ENCODE peak calls at places on chromosomes 3 and 15, in nine cellular contexts. C is stimulated activated naive B cell treated with anti-CD40 and anti-IgM and Interleukin-4, amounts not matched to agents 10 μg/mL and 1 μg/mL and 100 μg/mL, for 72 hours; D is psoas muscle; O is T-helper 2 cell; Y is NCI-H2029; B is fibroblast of the conjunctiva; E is activated T-cell treated with anti-CD3 and anti-CD28 coated beads for 24 hours; L is T-helper 9 cell; F is ELR. P is an unnamed sample.

GRCh38 chr3:64437126-64437525 is 211.9 kb upstream of the PRICKLE2 start:
- DNase-seq in L (no peak), Y (no peak), C (no peak), O (no peak), F (no peak), D (no peak), B (no peak), E (no peak), P (no peak)

GRCh38 chr3:11989383-11990050 is 14.7 kb upstream of the SYN2 start:
- DNase-seq in D (no peak), C (no peak), B (no peak), E (no peak), L (no peak), F (peak), O (no peak), Y (no peak), P (no peak)

GRCh38 chr3:179852117-179852886 is 184.4 kb downstream of the PEX5L start:
- DNase-seq in C (peak), Y (no peak), F (peak), L (no peak), B (no peak), D (no peak), E (no peak), O (no peak), P (no peak)

GRCh38 chr3:97872209-97873042 is 50.6 kb downstream of the CRYBG3 start:
- DNase-seq in B (peak), F (peak), O (no peak), Y (no peak), E (peak), L (no peak), D (no peak), C (no peak), P (peak)

GRCh38 chr3:66441124-66441523 is 59.7 kb downstream of the LRIG1 start:
- DNase-seq in C (no peak), O (no peak), B (no peak), D (no peak), L (no peak), F (peak), E (no peak), Y (no peak), P (no peak)

GRCh38 chr3:43885908-43886618 is 195.3 kb downstream of the ABHD5 start:
- DNase-seq in D (no peak), L (no peak), O (no peak), E (no peak), Y (no peak), F (no peak), B (no peak), C (no peak), P (no peak)

GRCh38 chr15:30065025-30065801 is 17.5 kb upstream of the GOLGA8J start:
- DNase-seq in B (peak), O (no peak), E (no peak), D (no peak), C (no peak), L (no peak), Y (peak), F (peak), P (no peak)

GRCh38 chr15:57334257-57334656 is 42.0 kb upstream of the CGNL1 start:
- DNase-seq in C (no peak), D (no peak), B (no peak), O (no peak), Y (no peak), F (peak), E (no peak), L (no peak), P (peak)

GRCh38 chr3:105938101-105938500 is 69.3 kb upstream of the CBLB start:
- DNase-seq in C (no peak), L (no peak), O (no peak), Y (no peak), E (no peak), F (peak), D (no peak), B (peak), P (no peak)

GRCh38 chr15:65329991-65330735 is 25.7 kb downstream of the RNU5B-1 start:
- DNase-seq in L (no peak), C (no peak), D (peak), F (no peak), B (no peak), Y (no peak), O (no peak), E (no peak), P (no peak)

GRCh38 chr3:178263236-178263916 is 272.9 kb upstream of the KCNMB2 start:
- DNase-seq in L (no peak), E (no peak), Y (no peak), B (no peak), C (no peak), D (no peak), F (no peak), O (no peak), P (no peak)

GRCh38 chr3:19264424-19264823 is 116.1 kb downstream of the KCNH8 start:
- DNase-seq in D (no peak), Y (no peak), F (no peak), O (no peak), L (no peak), C (no peak), E (no peak), B (no peak), P (no peak)

GRCh38 chr3:61649381-61650170 is 88.2 kb downstream of the PTPRG start:
- DNase-seq in F (no peak), E (no peak), D (no peak), Y (no peak), B (no peak), L (no peak), O (no peak), C (no peak), P (no peak)

GRCh38 chr15:87849181-87849580 is 407.4 kb downstream of the NTRK3 start:
- DNase-seq in D (no peak), E (no peak), F (no peak), O (no peak), Y (no peak), C (no peak), B (no peak), L (no peak), P (no peak)

GRCh38 chr3:25151497-25151896 is 276.6 kb upstream of the RARB start:
- DNase-seq in B (no peak), D (no peak), L (no peak), E (no peak), O (no peak), C (no peak), F (peak), Y (no peak), P (no peak)

GRCh38 chr3:124774305-124774673 is 44.0 kb downstream of the UMPS start:
- DNase-seq in B (no peak), D (peak), O (no peak), F (peak), E (no peak), Y (no peak), L (no peak), C (no peak), P (peak)

GRCh38 chr3:69012836-69013255 is 638 bp downstream of the EOGT start:
- DNase-seq in D (peak), Y (no peak), L (peak), C (peak), O (peak), F (peak), B (no peak), E (no peak), P (peak)

GRCh38 chr15:90697180-90697579 is 20.0 kb upstream of the BLM start:
- DNase-seq in D (no peak), B (no peak), O (no peak), E (no peak), C (no peak), Y (no peak), F (no peak), L (no peak), P (no peak)

GRCh38 chr15:90571063-90571541 is 41.4 kb downstream of the CRTC3 start:
- DNase-seq in C (no peak), B (no peak), D (peak), E (no peak), O (no peak), F (peak), Y (no peak), L (no peak), P (no peak)

GRCh38 chr3:121064121-121064520 is 156.1 kb downstream of the STXBP5L start:
- DNase-seq in O (no peak), D (no peak), B (no peak), C (no peak), L (no peak), E (no peak), Y (no peak), F (no peak), P (no peak)

GRCh38 chr3:44090036-44090435 is 151.7 kb upstream of the TOPAZ1 start:
- DNase-seq in F (peak), O (no peak), Y (no peak), L (no peak), E (no peak), C (no peak), B (no peak), D (no peak), P (no peak)

GRCh38 chr15:72554471-72555425 is 80.6 kb downstream of the ARIH1 start:
- DNase-seq in B (no peak), C (no peak), D (no peak), E (peak), O (no peak), Y (no peak), F (peak), L (no peak), P (no peak)

GRCh38 chr3:188662214-188662613 is 508.3 kb downstream of the LPP start:
- DNase-seq in D (no peak), L (no peak), B (no peak), F (no peak), C (no peak), E (no peak), Y (no peak), O (no peak), P (no peak)

GRCh38 chr15:71272932-71273331 is 157.7 kb downstream of the THSD4 start:
- DNase-seq in Y (no peak), L (no peak), C (no peak), F (no peak), B (no peak), O (no peak), E (no peak), D (no peak), P (no peak)

GRCh38 chr15:50906954-50907865 is 1.3 kb upstream of the AP4E1 start:
- DNase-seq in C (peak), O (peak), D (no peak), F (peak), L (peak), Y (no peak), B (no peak), E (peak), P (no peak)

GRCh38 chr3:77421916-77422315 is 382.0 kb downstream of the ROBO2 start:
- DNase-seq in F (no peak), E (no peak), D (no peak), Y (no peak), O (no peak), B (no peak), C (no peak), L (no peak), P (no peak)

GRCh38 chr15:81400640-81401236 is 26.7 kb upstream of the TMC3 start:
- DNase-seq in O (no peak), B (peak), E (no peak), C (no peak), Y (peak), D (no peak), L (no peak), F (peak), P (no peak)

GRCh38 chr3:148758303-148758884 is 60.7 kb downstream of the AGTR1 start:
- DNase-seq in L (no peak), E (no peak), C (no peak), O (no peak), Y (no peak), B (no peak), F (no peak), D (no peak), P (no peak)

GRCh38 chr3:65925254-65925954 is 113.3 kb downstream of the MAGI1 start:
- DNase-seq in O (no peak), L (no peak), E (no peak), B (no peak), Y (no peak), D (no peak), C (no peak), F (no peak), P (no peak)

GRCh38 chr3:69649120-69649519 is 90.1 kb upstream of the MITF start:
- DNase-seq in B (no peak), D (no peak), E (no peak), L (no peak), O (no peak), C (no peak), Y (peak), F (peak), P (no peak)

GRCh38 chr15:38623744-38624143 is 59.1 kb upstream of the RASGRP1 start:
- DNase-seq in B (no peak), C (no peak), Y (no peak), L (no peak), E (no peak), D (no peak), O (no peak), F (no peak), P (no peak)

GRCh38 chr3:127673191-127674098 is 693 bp downstream of the ABTB1 start:
- DNase-seq in L (peak), Y (no peak), D (peak), C (peak), B (no peak), E (peak), O (peak), F (peak), P (peak)

GRCh38 chr3:99895106-99895705 is 77.5 kb downstream of the CMSS1 start:
- DNase-seq in Y (no peak), B (no peak), L (no peak), O (no peak), F (peak), C (no peak), E (no peak), D (no peak), P (no peak)

GRCh38 chr3:192091831-192092230 is 630.9 kb downstream of the PYDC2 start:
- DNase-seq in Y (no peak), F (peak), B (no peak), D (no peak), L (no peak), E (no peak), C (no peak), O (no peak), P (no peak)

GRCh38 chr3:37545479-37545878 is 316.2 kb upstream of the CTDSPL start:
- DNase-seq in B (no peak), L (no peak), Y (no peak), E (no peak), D (no peak), O (no peak), F (no peak), C (no peak), P (no peak)

GRCh38 chr15:40438712-40439111 is 2.0 kb upstream of the BAHD1 start:
- DNase-seq in L (no peak), C (no peak), O (no peak), Y (no peak), E (no peak), F (no peak), D (peak), B (no peak), P (no peak)

P was measured in uterus.